ENCODE peak calls at places on chromosomes 4 and X, in eight cellular contexts. I is SK-N-SH, K is neural progenitor cell, Z is spleen, B is Panc1, T is fibroblast of lung, C is aorta, F is lung. M is an unnamed sample.

GRCh38 chr4:71241467-71242401 is 97.1 kb upstream of the SLC4A4 start:
- DNase-seq in I (no peak), K (no peak), Z (no peak), B (no peak), T (no peak), C (no peak), F (peak; percentile 59), M (no peak)

GRCh38 chr4:152988721-152989553 is 52.8 kb downstream of the FHDC1 start:
- DNase-seq in I (no peak), K (no peak), Z (no peak), B (no peak), T (no peak), C (no peak), F (no peak), M (no peak)

GRCh38 chr4:168757500-168757899 is 252.6 kb downstream of the CBR4 start:
- DNase-seq in I (no peak), K (no peak), Z (no peak), B (no peak), T (no peak), C (no peak), F (no peak), M (no peak)

GRCh38 chr4:131613824-131614216 is 1535.3 kb upstream of the PCDH10 start:
- DNase-seq in I (no peak), K (no peak), Z (no peak), B (no peak), T (no peak), C (no peak), F (no peak), M (no peak)

GRCh38 chr4:26873391-26874026 is 12.9 kb downstream of the STIM2 start:
- DNase-seq in I (no peak), K (no peak), Z (peak; percentile 80), B (no peak), T (no peak), C (no peak), F (no peak), M (no peak)

GRCh38 chrX:54807524-54808108 is at the start of gene MAGED2:
- DNase-seq in I (peak; percentile 62), K (peak; percentile 56), Z (peak; percentile 85), B (no peak), T (peak; percentile 34), C (peak; percentile 61), F (no peak), M (no peak)

GRCh38 chrX:153884136-153885076 is 1.6 kb downstream of the L1CAM start:
- DNase-seq in I (no peak), K (no peak), Z (no peak), B (no peak), T (no peak), C (no peak), F (no peak), M (no peak)

GRCh38 chr4:77196866-77197265 is 39.9 kb downstream of the CCNG2 start:
- DNase-seq in I (no peak), K (no peak), Z (no peak), B (no peak), T (no peak), C (no peak), F (no peak), M (no peak)

GRCh38 chr4:101421393-101421792 is 74.1 kb upstream of the PPP3CA start:
- DNase-seq in I (no peak), K (no peak), Z (no peak), B (no peak), T (no peak), C (no peak), F (no peak), M (no peak)

GRCh38 chr4:77931452-77932135 is 69.0 kb downstream of the MRPL1 start:
- DNase-seq in I (no peak), K (no peak), Z (no peak), B (no peak), T (peak; percentile 91), C (no peak), F (no peak), M (no peak)

GRCh38 chr4:184375027-184375426 is 99.3 kb downstream of the IRF2 start:
- DNase-seq in I (no peak), K (no peak), Z (no peak), B (no peak), T (peak; percentile 54), C (no peak), F (no peak), M (no peak)

GRCh38 chr4:108036252-108036651 is 46.6 kb downstream of the HADH start:
- DNase-seq in I (no peak), K (no peak), Z (no peak), B (no peak), T (no peak), C (no peak), F (no peak), M (no peak)

GRCh38 chrX:67961516-67961915 is 417.7 kb downstream of the AR start:
- DNase-seq in I (no peak), K (no peak), Z (no peak), B (no peak), T (no peak), C (no peak), F (no peak), M (no peak)

GRCh38 chrX:109310031-109310430 is 171.9 kb downstream of the GUCY2F start:
- DNase-seq in I (no peak), K (no peak), Z (no peak), B (no peak), T (no peak), C (no peak), F (no peak), M (no peak)

GRCh38 chr4:170014359-170015008 is 11.7 kb downstream of the MFAP3L start:
- DNase-seq in I (peak; percentile 11), K (no peak), Z (no peak), B (no peak), T (peak; percentile 93), C (no peak), F (no peak), M (no peak)

DNA sequence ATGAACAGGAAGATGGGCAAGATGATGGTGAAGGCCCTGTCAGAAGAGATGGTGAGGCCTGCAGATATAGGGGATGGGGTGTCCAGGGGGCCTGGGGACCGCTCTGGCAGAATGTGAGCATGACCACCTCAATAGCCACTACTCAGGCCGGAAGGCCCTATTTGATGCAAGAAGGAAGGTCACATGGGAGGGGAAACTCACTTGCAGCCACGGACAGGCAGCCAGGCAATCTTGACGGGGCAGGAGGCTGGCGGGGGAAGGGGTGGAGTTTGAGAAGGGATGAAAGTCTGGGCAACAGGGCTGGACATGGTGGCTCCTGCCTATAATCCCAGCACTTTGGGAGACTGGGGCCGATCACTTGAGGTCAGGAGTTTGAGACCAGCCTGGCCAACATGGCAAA is 8.8 kb downstream of the SASH3 start:
- DNase-seq in I (no peak), K (no peak), Z (peak; percentile 62), B (no peak), T (no peak), C (no peak), F (no peak), M (no peak)
- H3K36me3 ChIP-seq in I (no peaks in the 10 kb centered on the region), K (no peaks in the 10 kb centered on the region), Z (peaks cover 38% of the 10 kb centered on the region), B (no peaks in the 10 kb centered on the region), T (no peaks in the 10 kb centered on the region), C (no peaks in the 10 kb centered on the region), F (no peaks in the 10 kb centered on the region), M (no peaks in the 10 kb centered on the region)

DNA sequence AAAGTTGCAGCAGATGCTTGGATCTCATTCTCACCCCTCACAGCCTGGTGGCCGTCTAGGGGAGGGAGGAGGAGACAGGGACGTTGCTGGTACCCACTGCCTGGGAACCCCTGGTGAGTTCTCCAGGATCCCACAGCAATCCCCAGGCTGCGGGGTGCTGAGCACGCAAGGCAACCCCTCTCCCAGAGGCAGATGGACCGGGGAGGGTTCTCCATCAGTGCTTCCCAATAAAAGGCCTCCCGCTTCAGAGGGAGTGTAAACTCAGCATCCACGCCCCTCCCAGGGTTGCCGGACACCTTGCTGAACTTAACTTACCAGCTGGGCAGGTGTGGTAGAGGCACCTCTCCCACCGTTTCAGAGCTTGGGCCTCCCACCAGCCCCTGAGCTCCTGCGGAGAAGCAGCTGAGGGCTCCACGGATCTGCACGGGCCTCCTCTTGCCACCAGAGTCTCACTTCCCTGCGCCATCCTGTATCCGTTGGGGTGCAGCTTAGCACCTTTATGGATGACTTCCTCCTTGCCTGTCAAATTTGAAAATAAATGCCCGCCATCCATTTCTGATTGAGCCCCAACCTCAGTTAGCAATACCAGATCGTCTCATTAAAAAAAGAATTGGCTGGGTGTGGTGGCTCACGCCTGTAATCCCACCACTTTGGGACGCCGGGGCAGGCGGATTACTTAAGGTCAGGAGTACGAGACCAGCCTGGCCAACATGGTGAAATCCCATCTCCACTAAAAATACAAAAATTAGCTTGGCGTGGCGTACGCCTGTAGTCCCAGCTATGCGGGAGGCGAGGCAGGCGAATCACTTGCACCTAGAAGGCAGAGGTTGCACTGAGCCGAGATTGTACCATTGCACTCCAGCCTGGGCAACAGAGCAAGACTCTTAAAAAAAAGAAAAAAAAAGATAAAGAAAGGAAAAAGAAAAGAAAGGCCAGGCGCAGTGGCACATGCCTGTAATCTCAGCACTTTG is 14.8 kb upstream of the TBC1D14 start:
- DNase-seq in I (no peak), K (no peak), Z (peak; percentile 71), B (no peak), T (no peak), C (no peak), F (no peak), M (no peak)
- H3K4me1 ChIP-seq in I (no peaks in the 10 kb centered on the region), K (peaks cover 5% of the 10 kb centered on the region), Z (peaks cover 26% of the 10 kb centered on the region), B (no peaks in the 10 kb centered on the region), T (peaks cover 13% of the 10 kb centered on the region), C (no peaks in the 10 kb centered on the region), F (no peaks in the 10 kb centered on the region), M (no peaks in the 10 kb centered on the region)

GRCh38 chr4:757111-757510 is 51.5 kb downstream of the PCGF3 start:
- DNase-seq in I (no peak), K (no peak), Z (no peak), B (no peak), T (no peak), C (no peak), F (no peak), M (no peak)
- H3K36me3 ChIP-seq in I (peaks cover 37% of the 10 kb centered on the region), K (no peaks in the 10 kb centered on the region), Z (peaks cover 42% of the 10 kb centered on the region), B (no peaks in the 10 kb centered on the region), T (peaks cover 22% of the 10 kb centered on the region), C (no peaks in the 10 kb centered on the region), F (no peaks in the 10 kb centered on the region), M (peaks cover 40% of the 10 kb centered on the region)

GRCh38 chr4:80239480-80239879 is 27.0 kb upstream of the FGF5 start:
- DNase-seq in I (no peak), K (no peak), Z (no peak), B (no peak), T (peak; percentile 65), C (no peak), F (no peak), M (no peak)

GRCh38 chr4:80240976-80241375 is 25.5 kb upstream of the FGF5 start:
- DNase-seq in I (no peak), K (no peak), Z (no peak), B (no peak), T (peak; percentile 73), C (no peak), F (no peak), M (no peak)

GRCh38 chr4:80233390-80233789 is 33.1 kb upstream of the FGF5 start:
- DNase-seq in I (no peak), K (no peak), Z (no peak), B (no peak), T (no peak), C (no peak), F (no peak), M (no peak)

GRCh38 chr4:80235451-80235850 is 31.0 kb upstream of the FGF5 start:
- DNase-seq in I (no peak), K (no peak), Z (no peak), B (peak; percentile 36), T (peak; percentile 75), C (no peak), F (no peak), M (no peak)

DNA sequence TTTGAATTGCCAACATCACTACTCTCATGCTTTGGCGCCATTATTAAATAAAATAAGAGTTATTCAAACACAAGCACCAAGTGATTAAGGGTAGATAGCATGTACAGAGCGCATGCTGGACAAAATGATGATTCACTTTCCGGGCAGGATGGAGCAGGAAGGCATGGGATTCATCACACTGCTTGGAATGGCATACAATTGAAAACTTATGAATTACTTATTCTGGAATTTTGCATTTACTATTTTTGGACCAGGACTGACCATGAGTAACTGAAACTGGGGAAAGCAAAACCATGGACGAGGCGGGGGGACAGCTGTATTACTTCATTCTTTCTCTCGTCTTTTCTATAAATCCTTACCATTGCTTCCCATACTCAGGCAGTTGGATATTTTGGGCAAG is 28.5 kb upstream of the FGF5 start:
- DNase-seq in I (no peak), K (no peak), Z (no peak), B (no peak), T (peak; percentile 98), C (no peak), F (no peak), M (peak; percentile 72)
- H3K4me1 ChIP-seq in I (no peaks in the 10 kb centered on the region), K (no peaks in the 10 kb centered on the region), Z (no peaks in the 10 kb centered on the region), B (no peaks in the 10 kb centered on the region), T (peaks cover 35% of the 10 kb centered on the region), C (no peaks in the 10 kb centered on the region), F (no peaks in the 10 kb centered on the region), M (peaks cover 68% of the 10 kb centered on the region)